ENCODE peak calls at places on chromosome 22, in ten cellular contexts. A is HepG2; S is stomach; B is fibroblast of lung; C is HCT116; L is CD8-positive, alpha-beta memory T cell; W is Peyer's patch; Z is H1; K is neuronal stem cell; D is GM23248. V is an unnamed sample. For H3K4me1, the result is how much of the 10 kb centered on the place peaks cover.

GRCh38 chr22:33803371-33803770 is 116.9 kb downstream of the LARGE1 start:
- DNase-seq in A (no peak), D (peak), S (no peak), C (no peak), B (peak), K (no peak), Z (no peak), W (no peak), L (no peak), V (no peak)

GRCh38 chr22:21022955-21023614 is 8.1 kb downstream of the P2RX6 start:
- DNase-seq in C (no peak), B (no peak), D (no peak), L (no peak), W (peak), Z (no peak), A (no peak), K (no peak), S (no peak), V (no peak)

GRCh38 chr22:19892249-19892879 is 37.7 kb upstream of the GNB1L start:
- DNase-seq in S (no peak), C (no peak), B (peak), A (peak), K (no peak), L (peak), W (no peak), D (no peak), Z (no peak), V (peak)

GRCh38 chr22:42281706-42282251 is 11.3 kb upstream of the TCF20 start:
- DNase-seq in D (no peak), L (no peak), K (no peak), A (no peak), S (no peak), W (no peak), B (no peak), C (no peak), Z (no peak), V (no peak)

GRCh38 chr22:42162728-42163489 is 32.3 kb upstream of the CYP2D6 start:
- DNase-seq in K (no peak), L (no peak), S (no peak), W (no peak), Z (no peak), C (no peak), B (no peak), A (no peak), D (no peak), V (no peak)

GRCh38 chr22:38831166-38831945 is 12.5 kb downstream of the NPTXR start:
- DNase-seq in B (peak), Z (no peak), L (no peak), C (no peak), A (no peak), S (no peak), K (no peak), W (peak), D (peak), V (no peak)

GRCh38 chr22:24707477-24707816 is 67.1 kb downstream of the PIWIL3 start:
- DNase-seq in Z (no peak), S (no peak), B (no peak), K (no peak), W (peak), C (peak), A (no peak), L (no peak), D (no peak), V (peak)

GRCh38 chr22:19043111-19044085 is 78.8 kb downstream of the DGCR2 start:
- DNase-seq in A (no peak), K (no peak), S (no peak), B (no peak), C (no peak), Z (no peak), L (no peak), W (peak), D (peak), V (no peak)

GRCh38 chr22:50517495-50518260 is 7.7 kb downstream of the SCO2 start:
- DNase-seq in D (no peak), W (no peak), B (no peak), Z (no peak), A (no peak), S (no peak), K (no peak), L (no peak), C (no peak), V (no peak)

GRCh38 chr22:43555561-43556515 is 144.0 kb downstream of the MPPED1 start:
- DNase-seq in C (no peak), A (no peak), K (no peak), Z (no peak), D (no peak), S (no peak), W (no peak), B (no peak), L (no peak), V (no peak)

GRCh38 chr22:49235463-49236300 is 592.0 kb downstream of the BRD1 start:
- DNase-seq in W (peak), L (no peak), C (no peak), D (no peak), K (no peak), Z (no peak), A (no peak), S (no peak), B (no peak), V (peak)

GRCh38 chr22:18980829-18981228 is 44.7 kb upstream of the PRODH start:
- DNase-seq in K (no peak), Z (no peak), S (no peak), D (no peak), A (no peak), C (no peak), W (no peak), L (no peak), B (no peak), V (no peak)

GRCh38 chr22:44317163-44317455 is 4.4 kb upstream of the SHISAL1 start:
- DNase-seq in D (peak), C (no peak), A (no peak), S (no peak), L (no peak), B (no peak), W (no peak), Z (no peak), K (no peak), V (no peak)

GRCh38 chr22:46881373-46882118 is 119.1 kb downstream of the TBC1D22A start:
- DNase-seq in S (no peak), C (no peak), D (peak), A (no peak), Z (no peak), K (no peak), L (no peak), B (peak), W (no peak), V (no peak)

GRCh38 chr22:43991316-43992020 is 32.6 kb upstream of the PARVB start:
- DNase-seq in K (no peak), L (no peak), A (no peak), C (no peak), W (no peak), Z (no peak), S (no peak), D (no peak), B (no peak), V (no peak)

GRCh38 chr22:19875061-19875530 is 20.4 kb upstream of the GNB1L start:
- DNase-seq in C (no peak), D (no peak), Z (no peak), K (no peak), W (peak), A (no peak), S (no peak), B (no peak), L (no peak), V (no peak)

GRCh38 chr22:50176850-50177536 is 6.5 kb downstream of the PANX2 start:
- DNase-seq in B (no peak), S (no peak), Z (no peak), L (no peak), A (no peak), K (no peak), D (no peak), W (no peak), C (no peak), V (no peak)

GRCh38 chr22:36374603-36375024 is 13.2 kb downstream of the MYH9 start:
- DNase-seq in L (no peak), Z (no peak), S (peak), W (peak), C (peak), K (no peak), B (no peak), D (peak), A (no peak), V (no peak)

GRCh38 chr22:28013611-28014010 is 94.6 kb upstream of the PITPNB start:
- DNase-seq in C (no peak), L (no peak), K (no peak), S (no peak), W (no peak), Z (no peak), A (no peak), D (no peak), B (no peak), V (no peak)

GRCh38 chr22:43239102-43239875 is 52.4 kb upstream of the TTLL12 start:
- DNase-seq in S (no peak), W (no peak), Z (no peak), A (no peak), L (no peak), D (no peak), K (no peak), B (no peak), C (no peak), V (no peak)

GRCh38 chr22:46945481-46945880 is 183.0 kb downstream of the TBC1D22A start:
- DNase-seq in S (no peak), L (no peak), Z (no peak), K (no peak), D (no peak), C (no peak), B (no peak), W (no peak), A (no peak), V (no peak)

GRCh38 chr22:21796863-21797262 is 61.3 kb upstream of the YPEL1 start:
- DNase-seq in A (no peak), L (no peak), K (no peak), B (no peak), W (no peak), Z (no peak), D (no peak), S (peak), C (no peak), V (no peak)

GRCh38 chr22:34296456-34296855 is 376.2 kb upstream of the LARGE1 start:
- DNase-seq in B (no peak), W (no peak), Z (no peak), L (no peak), A (no peak), C (no peak), S (no peak), D (no peak), K (no peak), V (no peak)

GRCh38 chr22:44025171-44026065 is 1.3 kb downstream of the PARVB start:
- DNase-seq in K (no peak), B (no peak), S (peak), C (no peak), W (no peak), Z (no peak), L (no peak), D (peak), A (no peak), V (peak)

GRCh38 chr22:47204002-47204979 is 441.8 kb downstream of the TBC1D22A start:
- DNase-seq in W (no peak), B (no peak), A (no peak), L (no peak), Z (no peak), D (no peak), C (no peak), S (peak), K (no peak), V (no peak)

GRCh38 chr22:43310311-43310710 is 32.9 kb downstream of the SCUBE1 start:
- DNase-seq in S (no peak), L (no peak), K (no peak), D (no peak), W (no peak), C (no peak), A (no peak), Z (no peak), B (no peak), V (no peak)

GRCh38 chr22:32852346-32853251 is 51.1 kb downstream of the TIMP3 start:
- DNase-seq in K (no peak), A (no peak), B (peak), Z (no peak), S (no peak), D (no peak), W (no peak), C (no peak), L (no peak), V (peak)

GRCh38 chr22:20514658-20515406 is 7.4 kb downstream of the MED15 start:
- DNase-seq in W (no peak), K (no peak), D (peak), A (no peak), C (no peak), Z (no peak), L (no peak), S (no peak), B (peak), V (no peak)

GRCh38 chr22:47445212-47445611 is 682.8 kb downstream of the TBC1D22A start:
- DNase-seq in W (no peak), D (no peak), C (no peak), B (no peak), K (no peak), L (no peak), A (no peak), Z (no peak), S (no peak), V (no peak)

GRCh38 chr22:44734801-44735517 is 17.4 kb upstream of the ARHGAP8 start:
- DNase-seq in A (no peak), D (peak), W (no peak), S (no peak), L (no peak), C (no peak), B (no peak), Z (no peak), K (no peak), V (no peak)

GRCh38 chr22:25765016-25765367 is 23.0 kb downstream of the MYO18B start:
- DNase-seq in K (no peak), A (no peak), S (no peak), W (no peak), B (no peak), D (no peak), C (no peak), Z (no peak), L (no peak), V (no peak)

GRCh38 chr22:32574397-32574796 is 99.8 kb downstream of the FBXO7 start:
- DNase-seq in C (no peak), A (peak), S (no peak), Z (no peak), W (no peak), D (no peak), L (no peak), B (no peak), K (no peak), V (no peak)

GRCh38 chr22:28034760-28035401 is 115.8 kb upstream of the PITPNB start:
- DNase-seq in B (peak), K (no peak), L (no peak), S (peak), D (peak), A (no peak), Z (no peak), C (no peak), W (peak), V (peak)

GRCh38 chr22:50191041-50191740 is 5.5 kb downstream of the TRABD start:
- DNase-seq in B (no peak), K (no peak), D (no peak), L (peak), A (no peak), Z (no peak), C (no peak), S (peak), W (no peak), V (peak)

GRCh38 chr22:49229483-49230193 is 598.0 kb downstream of the BRD1 start:
- DNase-seq in A (no peak), B (no peak), S (no peak), W (no peak), D (no peak), C (no peak), K (no peak), L (no peak), Z (no peak), V (no peak)

GRCh38 chr22:44646141-44646540 is 55.9 kb upstream of the PRR5 start:
- DNase-seq in S (no peak), D (no peak), B (no peak), W (no peak), Z (no peak), L (no peak), A (no peak), K (no peak), C (no peak), V (no peak)

GRCh38 chr22:20998411-20999336 is 3.2 kb downstream of the THAP7 start:
- DNase-seq in C (no peak), Z (no peak), D (peak), L (no peak), K (no peak), A (no peak), S (no peak), B (no peak), W (no peak), V (no peak)

GRCh38 chr22:46373838-46374662 is 38.5 kb downstream of the TRMU start:
- DNase-seq in Z (no peak), A (no peak), W (no peak), B (no peak), L (peak), D (no peak), S (no peak), C (no peak), K (no peak), V (peak)

GRCh38 chr22:49332691-49333090 is 495.0 kb downstream of the BRD1 start:
- DNase-seq in W (no peak), D (no peak), B (no peak), S (peak), A (no peak), L (no peak), C (no peak), Z (no peak), K (no peak), V (no peak)

DNA sequence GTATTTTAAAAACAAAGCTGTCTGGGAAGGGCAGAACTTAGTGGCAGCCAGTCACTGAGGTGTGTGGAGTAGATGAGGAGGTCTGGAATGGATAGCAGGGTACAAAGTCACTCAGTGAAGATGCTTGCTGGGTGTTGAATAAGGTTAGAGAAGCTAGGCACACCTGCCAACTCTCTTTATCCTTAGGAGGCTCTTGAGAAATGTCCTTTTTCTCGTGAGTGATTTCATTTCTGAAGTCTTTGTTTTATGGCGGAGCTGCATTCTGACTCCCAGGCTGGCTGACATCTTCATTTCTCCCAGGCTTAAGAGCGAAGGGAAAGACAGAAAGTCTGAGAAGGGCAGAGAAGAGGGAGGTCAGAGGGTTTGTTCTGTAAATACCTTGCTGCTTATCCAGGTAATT is 31.0 kb downstream of the CECR2 start:
- DNase-seq in L (no peak), K (no peak), W (no peak), Z (no peak), B (no peak), D (no peak), A (no peak), C (no peak), S (no peak), V (no peak)
- H3K4me1 ChIP-seq in L (under half), K (under half), W (under half), Z (under half), B (under half), D (under half), A (under half), C (under half), S (under half), V (under half)

DNA sequence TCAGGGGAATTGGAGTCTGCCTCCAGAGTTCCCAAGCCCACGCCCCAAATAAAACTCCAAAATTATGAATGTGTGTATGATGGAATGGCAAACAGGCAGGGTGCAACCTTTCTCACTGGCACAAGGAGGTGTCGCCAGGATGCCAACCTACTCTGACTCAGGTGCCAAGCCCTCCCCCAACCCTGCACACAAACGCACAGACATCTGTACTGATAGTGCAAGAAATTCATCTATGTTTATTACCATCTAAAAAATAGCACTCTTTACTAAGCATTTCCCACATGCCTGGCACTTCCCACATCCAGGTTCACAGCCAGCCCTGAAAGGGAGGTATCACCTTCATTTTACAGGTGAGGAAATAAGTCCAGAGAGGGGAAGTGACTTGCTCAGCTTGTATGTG is 1.2 kb downstream of the PLA2G3 start:
- DNase-seq in S (no peak), B (no peak), K (no peak), W (peak), A (no peak), L (no peak), D (no peak), Z (no peak), C (no peak), V (no peak)
- H3K4me3 ChIP-seq in S (no peak), B (no peak), K (peak), W (no peak), A (no peak), L (no peak), D (no peak), Z (peak), C (no peak), V (no peak)

DNA sequence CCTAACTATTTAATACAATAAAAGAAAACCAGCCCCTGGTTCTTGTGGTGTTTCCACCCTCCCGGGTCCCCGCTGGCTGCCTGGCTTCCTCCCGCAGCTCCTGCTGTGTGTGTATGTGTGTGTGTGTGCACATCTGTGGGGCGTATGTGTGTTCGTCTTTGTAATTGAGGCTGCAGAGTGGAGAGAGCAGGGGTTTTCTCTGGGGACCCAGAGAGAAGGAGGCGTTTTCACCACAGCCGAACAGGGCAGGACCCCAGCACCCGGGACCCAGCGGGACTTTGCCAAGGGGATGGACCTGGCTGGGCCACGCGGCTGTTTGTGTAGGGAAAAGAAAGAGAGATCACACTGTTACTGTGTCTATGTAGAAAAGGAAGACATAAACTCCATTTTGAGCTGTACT is 42.7 kb downstream of the IGLL1 start:
- DNase-seq in Z (no peak), A (no peak), C (no peak), L (no peak), W (peak), K (no peak), S (no peak), D (no peak), B (no peak), V (no peak)
- H3K4me1 ChIP-seq in Z (under half), A (half or more), C (under half), L (under half), W (under half), K (under half), S (under half), D (under half), B (under half), V (under half)

DNA sequence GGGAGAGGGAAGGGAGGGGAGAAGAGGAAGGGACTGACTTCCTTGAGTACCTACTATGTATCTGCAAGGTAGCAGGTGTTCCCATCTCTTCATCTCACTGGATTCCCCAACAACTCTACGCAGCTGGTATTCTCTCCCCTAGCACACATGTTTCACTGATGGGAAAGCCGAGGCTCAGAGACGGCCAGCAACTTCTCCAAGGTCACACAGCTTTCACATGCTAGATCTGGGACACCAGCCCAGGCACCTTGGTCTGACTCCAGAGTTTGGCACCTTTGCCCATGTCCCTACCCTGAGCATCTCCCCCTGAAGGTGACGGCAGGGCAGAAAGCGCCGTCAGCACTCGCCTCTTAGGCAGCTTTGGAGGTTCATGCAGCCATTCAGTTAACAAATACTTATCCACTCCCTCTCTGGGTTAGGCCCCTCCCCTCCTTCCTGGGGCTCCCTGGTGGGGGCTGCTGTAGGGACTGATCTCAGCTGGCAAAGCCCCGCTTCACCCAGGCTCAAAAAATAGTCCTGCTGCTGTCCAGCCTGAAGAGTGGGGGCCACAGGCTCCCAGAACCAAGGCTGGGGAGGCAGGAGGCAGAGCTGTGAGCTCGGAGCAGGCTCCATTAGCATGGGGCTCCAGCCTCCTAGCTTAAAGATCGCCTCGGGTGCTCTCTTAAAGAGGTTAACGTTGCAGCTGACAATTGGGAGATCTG is 79.4 kb downstream of the IGLL1 start:
- DNase-seq in K (no peak), B (no peak), C (no peak), L (no peak), W (no peak), A (no peak), S (no peak), Z (no peak), D (no peak), V (no peak)
- H3K4me3 ChIP-seq in K (no peak), B (no peak), C (no peak), L (no peak), W (no peak), A (no peak), S (no peak), Z (no peak), D (no peak), V (no peak)